ENCODE peak calls at places on chromosomes 7 and 10, in six cellular contexts. S is tibial artery, U is PC-9, I is PC-3, J is mucosa of descending colon, T is adrenal gland. H is an unnamed sample.

GRCh38 chr10:3774814-3775670 is 10.0 kb downstream of the KLF6 start:
- DNase-seq in S (peak; percentile 63), J (no peak), I (peak; percentile 68), U (no peak), T (no peak), H (no peak)

GRCh38 chr7:16753932-16754571 is 497 bp downstream of the TSPAN13 start:
- DNase-seq in I (peak; percentile 27), S (no peak), J (peak; percentile 73), T (peak; percentile 56), U (peak; percentile 46), H (peak; percentile 33)

GRCh38 chr10:32180354-32181280 is 124.4 kb upstream of the KIF5B start:
- DNase-seq in S (no peak), T (no peak), U (no peak), I (no peak), J (no peak), H (no peak)

GRCh38 chr7:17998692-17999091 is 29.0 kb downstream of the PRPS1L1 start:
- DNase-seq in T (no peak), I (no peak), S (no peak), U (no peak), J (no peak), H (no peak)

GRCh38 chr10:75038335-75038734 is 73.1 kb upstream of the SAMD8 start:
- DNase-seq in U (no peak), T (peak; percentile 52), I (no peak), J (no peak), S (no peak), H (peak; percentile 35)

GRCh38 chr10:122748496-122748895 is 48.9 kb upstream of the C10orf120 start:
- DNase-seq in U (no peak), J (no peak), T (no peak), I (no peak), S (no peak), H (no peak)

GRCh38 chr7:130994378-130995115 is 260.5 kb upstream of the KLF14 start:
- DNase-seq in S (peak; percentile 60), J (peak; percentile 60), T (no peak), U (no peak), I (no peak), H (peak; percentile 54)

GRCh38 chr10:88032566-88032965 is 169.1 kb downstream of the PTEN start:
- DNase-seq in T (no peak), I (no peak), J (no peak), S (no peak), U (no peak), H (no peak)

GRCh38 chr10:46006219-46006618 is 24.2 kb downstream of the NCOA4 start:
- DNase-seq in U (no peak), J (no peak), T (no peak), I (peak; percentile 61), S (no peak), H (no peak)

GRCh38 chr10:24096281-24096680 is 112.7 kb upstream of the KIAA1217 start:
- DNase-seq in T (no peak), S (no peak), I (no peak), J (no peak), U (no peak), H (no peak)

GRCh38 chr7:76405738-76406137 is 3.8 kb downstream of the SSC4D start:
- DNase-seq in J (no peak), T (no peak), I (no peak), S (no peak), U (no peak), H (no peak)

GRCh38 chr10:51159841-51160240 is 85.6 kb downstream of the PRKG1 start:
- DNase-seq in I (no peak), J (no peak), T (no peak), U (no peak), S (no peak), H (no peak)

GRCh38 chr10:112279482-112279881 is 3.7 kb upstream of the TECTB start:
- DNase-seq in J (no peak), U (no peak), I (no peak), T (no peak), S (no peak), H (no peak)

GRCh38 chr7:27235387-27236052 is 7.1 kb upstream of the EVX1 start:
- DNase-seq in U (peak; percentile 74), I (peak; percentile 62), T (peak; percentile 68), J (peak; percentile 84), S (no peak), H (peak; percentile 43)

GRCh38 chr7:32262315-32262714 is 192.1 kb upstream of the PDE1C start:
- DNase-seq in J (no peak), S (no peak), I (no peak), U (no peak), T (no peak), H (no peak)

GRCh38 chr7:115574676-115575291 is 455.8 kb downstream of the TFEC start:
- DNase-seq in S (no peak), T (no peak), J (no peak), I (no peak), U (no peak), H (no peak)

GRCh38 chr7:86453454-86453853 is 190.3 kb upstream of the GRM3 start:
- DNase-seq in S (no peak), U (no peak), J (no peak), T (no peak), I (no peak), H (no peak)

GRCh38 chr7:80450621-80451308 is 61.1 kb downstream of the GNAT3 start:
- DNase-seq in J (no peak), U (no peak), T (no peak), I (peak; percentile 45), S (no peak), H (no peak)

GRCh38 chr10:87878664-87879459 is 15.4 kb downstream of the PTEN start:
- DNase-seq in I (no peak), S (no peak), J (no peak), T (no peak), U (no peak), H (no peak)

GRCh38 chr7:77441046-77441445 is 24.9 kb upstream of the GSAP start:
- DNase-seq in J (no peak), U (no peak), T (no peak), S (no peak), I (peak; percentile 72), H (no peak)

GRCh38 chr10:106111241-106111640 is 1053.3 kb downstream of the SORCS1 start:
- DNase-seq in U (no peak), I (peak; percentile 79), S (no peak), T (no peak), J (no peak), H (no peak)

GRCh38 chr10:132465193-132465888 is 68.3 kb downstream of the PWWP2B start:
- DNase-seq in U (no peak), I (no peak), S (no peak), T (no peak), J (peak; percentile 72), H (no peak)

GRCh38 chr7:6382797-6383196 is 65.0 kb downstream of the DAGLB start:
- DNase-seq in I (no peak), U (no peak), T (no peak), S (no peak), J (no peak), H (no peak)

GRCh38 chr7:94313926-94314325 is 80.8 kb upstream of the COL1A2 start:
- DNase-seq in I (no peak), T (no peak), J (no peak), U (no peak), S (no peak), H (no peak)

GRCh38 chr7:54831644-54832095 is 72.7 kb upstream of the SEC61G start:
- DNase-seq in T (no peak), I (peak; percentile 95), S (no peak), U (peak; percentile 86), J (no peak), H (no peak)

GRCh38 chr7:4842302-4843064 is 19.3 kb downstream of the PAPOLB start:
- DNase-seq in S (no peak), T (no peak), U (no peak), J (no peak), I (no peak), H (no peak)

GRCh38 chr10:97333351-97333600 is 1.3 kb downstream of the FRAT2 start:
- DNase-seq in S (no peak), U (no peak), I (no peak), J (no peak), T (no peak), H (no peak)

GRCh38 chr10:1420663-1421362 is 316.5 kb downstream of the ADARB2 start:
- DNase-seq in J (peak; percentile 80), S (no peak), U (peak; percentile 35), I (peak; percentile 40), T (peak; percentile 39), H (no peak)
- H3K4me3 ChIP-seq in J (no peak overlapping the region), S (no peak overlapping the region), U (no peak overlapping the region), I (no peak overlapping the region), T (no peak overlapping the region), H (no peak overlapping the region)

GRCh38 chr7:36966039-36966438 is 241.7 kb upstream of the AOAH start:
- DNase-seq in T (no peak), U (no peak), J (no peak), I (no peak), S (no peak), H (no peak)
- H3K4me3 ChIP-seq in T (no peak overlapping the region), U (no peak overlapping the region), J (no peak overlapping the region), I (no peak overlapping the region), S (no peak overlapping the region), H (no peak overlapping the region)

GRCh38 chr10:48605264-48605615 is 367 bp upstream of the ARHGAP22 start:
- DNase-seq in U (no peak), J (no peak), S (no peak), I (peak; percentile 43), T (no peak), H (no peak)

GRCh38 chr10:48604039-48604407 is 850 bp downstream of the ARHGAP22 start:
- DNase-seq in S (no peak), T (no peak), J (no peak), U (no peak), I (no peak), H (no peak)

GRCh38 chr10:48602401-48603135 is 2.3 kb downstream of the ARHGAP22 start:
- DNase-seq in J (no peak), S (no peak), I (no peak), T (peak; percentile 4), U (no peak), H (no peak)

GRCh38 chr10:48604408-48605263 is at the start of gene ARHGAP22:
- DNase-seq in U (peak; percentile 41), I (peak; percentile 63), S (peak; percentile 65), T (peak; percentile 48), J (peak; percentile 62), H (peak; percentile 75)

GRCh38 chr10:48603421-48604038 is 1.3 kb downstream of the ARHGAP22 start:
- DNase-seq in S (no peak), T (peak; percentile 11), I (peak; percentile 29), J (no peak), U (no peak), H (no peak)
- H3K4me3 ChIP-seq in S (peak overlapping the region; percentile 58), T (no peak overlapping the region), I (peak overlapping the region; percentile 88), J (no peak overlapping the region), U (peak overlapping the region; percentile 60), H (peak overlapping the region; percentile 71)

DNA sequence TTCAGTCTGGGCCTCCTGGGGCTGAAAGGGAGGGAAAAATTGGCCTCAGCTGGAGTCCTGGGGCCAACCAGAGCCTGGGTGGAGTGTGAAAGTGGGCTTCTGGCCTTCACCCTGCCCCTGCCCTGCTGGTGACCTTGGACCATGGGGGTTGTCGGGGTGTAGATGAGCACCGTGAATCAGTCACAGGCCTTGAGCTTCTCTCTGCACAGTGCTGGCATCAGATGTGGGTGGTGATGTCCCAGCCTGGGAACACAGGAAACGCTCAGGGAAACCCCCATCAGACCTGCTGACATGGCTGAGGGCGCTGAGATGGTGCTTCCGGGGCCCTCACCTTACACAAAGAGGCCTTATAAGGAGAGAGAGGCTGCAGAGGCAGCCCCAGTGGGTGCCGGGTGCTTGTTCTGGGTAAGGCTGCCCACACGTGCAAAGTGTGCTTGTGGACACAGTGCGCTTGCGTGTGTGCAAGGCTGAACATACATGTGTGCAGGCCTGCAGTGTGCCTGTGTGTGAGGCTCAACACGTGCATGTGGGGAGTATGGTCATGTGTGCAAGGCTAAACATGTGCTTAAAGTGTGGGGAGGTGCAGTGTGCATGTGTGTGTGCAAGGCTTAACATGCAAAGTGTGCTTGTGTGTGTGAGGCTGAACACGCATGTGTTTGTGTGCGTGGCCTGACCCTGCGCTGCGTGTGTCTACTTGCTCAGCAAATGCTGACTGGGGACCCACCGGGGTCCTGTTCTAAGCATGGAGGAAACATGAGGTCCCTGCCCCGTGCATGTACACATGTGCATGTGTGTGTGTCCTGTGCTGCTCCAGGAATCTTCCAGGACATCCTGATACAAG is 6.5 kb downstream of the ARPC1B start:
- DNase-seq in I (no peak), U (no peak), S (peak; percentile 36), T (no peak), J (peak; percentile 60), H (no peak)
- H3K4me3 ChIP-seq in I (no peak overlapping the region), U (no peak overlapping the region), S (peak overlapping the region; percentile 33), T (no peak overlapping the region), J (no peak overlapping the region), H (peak overlapping the region; percentile 56)

H was measured in left ventricle myocardium inferior.